ENCODE peak calls at places on chromosomes 6 and 20, in seven cellular contexts. X, G, H, Y, B, L and R are unnamed samples. For H3K4me1, the result is how much of the 10 kb centered on the place peaks cover.

GRCh38 chr6:118509009-118509617 is 39.0 kb upstream of the PLN start:
- DNase-seq in H (no peak), G (peak), B (no peak), L (no peak), X (no peak), Y (peak), R (no peak)

GRCh38 chr6:25981529-25982263 is 19.1 kb downstream of the TRIM38 start:
- DNase-seq in H (no peak), Y (no peak), B (no peak), L (no peak), G (no peak), X (no peak), R (no peak)

GRCh38 chr6:165659945-165660862 is 2.8 kb downstream of the PDE10A start:
- DNase-seq in X (no peak), B (peak), G (peak), H (no peak), Y (peak), L (no peak), R (no peak)

GRCh38 chr6:159943101-159943632 is 25.7 kb upstream of the IGF2R start:
- DNase-seq in Y (no peak), L (no peak), H (no peak), B (peak), X (no peak), G (peak), R (no peak)

GRCh38 chr6:57257911-57258541 is 35.9 kb upstream of the RAB23 start:
- DNase-seq in X (no peak), H (no peak), B (no peak), L (no peak), G (no peak), Y (no peak), R (no peak)

GRCh38 chr6:12149944-12150510 is 137.9 kb downstream of the HIVEP1 start:
- DNase-seq in L (no peak), X (no peak), B (no peak), Y (no peak), H (no peak), G (no peak), R (no peak)

GRCh38 chr6:153568601-153569000 is 437.5 kb upstream of the RGS17 start:
- DNase-seq in B (no peak), G (peak), L (no peak), X (no peak), H (no peak), Y (no peak), R (no peak)

GRCh38 chr20:36848078-36848660 is 27.8 kb upstream of the TLDC2 start:
- DNase-seq in H (no peak), B (peak), G (no peak), X (no peak), L (no peak), Y (no peak), R (no peak)

GRCh38 chr6:78523622-78524021 is 343.7 kb upstream of the IRAK1BP1 start:
- DNase-seq in Y (no peak), H (no peak), G (no peak), X (no peak), L (no peak), B (no peak), R (no peak)

GRCh38 chr20:32709528-32710121 is 33.6 kb downstream of the COMMD7 start:
- DNase-seq in H (no peak), G (no peak), B (no peak), Y (no peak), L (no peak), X (no peak), R (no peak)

GRCh38 chr20:8005033-8005432 is 14.5 kb downstream of the TMX4 start:
- DNase-seq in G (no peak), H (no peak), B (no peak), L (no peak), Y (no peak), X (no peak), R (no peak)

GRCh38 chr6:36769161-36769675 is 70.0 kb downstream of the CPNE5 start:
- DNase-seq in X (no peak), B (peak), L (no peak), Y (peak), G (peak), H (no peak), R (no peak)

GRCh38 chr6:10719386-10720228 is 3.3 kb upstream of the TMEM14C start:
- DNase-seq in H (no peak), X (peak), B (peak), Y (no peak), G (no peak), L (no peak), R (no peak)

GRCh38 chr6:24950210-24950941 is 14.6 kb upstream of the RIPOR2 start:
- DNase-seq in H (no peak), L (no peak), X (no peak), Y (no peak), G (no peak), B (no peak), R (no peak)

GRCh38 chr20:1825492-1825891 is 69.7 kb upstream of the SIRPA start:
- DNase-seq in X (no peak), Y (no peak), B (no peak), L (no peak), G (no peak), H (no peak), R (no peak)

GRCh38 chr6:170117111-170117972 is 173.5 kb downstream of the DLL1 start:
- DNase-seq in G (no peak), X (no peak), Y (no peak), B (no peak), L (peak), H (peak), R (no peak)

GRCh38 chr6:28140616-28141015 is 1.1 kb upstream of the ZKSCAN8 start:
- DNase-seq in H (no peak), L (no peak), B (no peak), Y (no peak), G (no peak), X (no peak), R (no peak)

GRCh38 chr6:24959333-24959732 is 23.6 kb upstream of the RIPOR2 start:
- DNase-seq in Y (no peak), G (no peak), B (no peak), X (no peak), H (no peak), L (no peak), R (no peak)

GRCh38 chr6:3484240-3484639 is 27.4 kb upstream of the SLC22A23 start:
- DNase-seq in B (no peak), G (peak), H (no peak), Y (no peak), X (no peak), L (no peak), R (no peak)

GRCh38 chr20:10352934-10353866 is 80.8 kb downstream of the MKKS start:
- DNase-seq in L (no peak), Y (peak), X (no peak), G (peak), H (no peak), B (no peak), R (no peak)

GRCh38 chr20:13356087-13356486 is 135.0 kb downstream of the ISM1 start:
- DNase-seq in G (no peak), B (no peak), Y (no peak), X (no peak), L (no peak), H (no peak), R (no peak)

GRCh38 chr6:44219053-44219814 is 2.5 kb downstream of the MYMX start:
- DNase-seq in X (no peak), H (no peak), G (peak), Y (peak), L (peak), B (peak), R (peak)

GRCh38 chr20:63348828-63349515 is 12.2 kb downstream of the CHRNA4 start:
- DNase-seq in L (no peak), B (no peak), G (no peak), H (no peak), X (no peak), Y (no peak), R (no peak)

GRCh38 chr6:165640767-165641166 is 22.3 kb downstream of the PDE10A start:
- DNase-seq in Y (no peak), B (no peak), X (no peak), G (no peak), H (no peak), L (no peak), R (no peak)

GRCh38 chr6:136093835-136094234 is 156.3 kb downstream of the MTFR2 start:
- DNase-seq in X (no peak), H (no peak), L (no peak), B (no peak), Y (no peak), G (no peak), R (no peak)

GRCh38 chr20:63540417-63541186 is 3.4 kb upstream of the PTK6 start:
- DNase-seq in H (no peak), X (no peak), G (no peak), L (no peak), B (no peak), Y (no peak), R (no peak)

GRCh38 chr6:75526502-75527127 is 33.0 kb upstream of the FILIP1 start:
- DNase-seq in B (peak), H (no peak), L (no peak), X (peak), Y (peak), G (peak), R (peak)

GRCh38 chr20:5357942-5358341 is 41.2 kb upstream of the PROKR2 start:
- DNase-seq in H (no peak), X (no peak), Y (no peak), L (no peak), B (no peak), G (no peak), R (no peak)

GRCh38 chr6:35736293-35736894 is 438 bp upstream of the ARMC12 start:
- DNase-seq in X (peak), Y (peak), L (peak), G (peak), H (peak), B (peak), R (peak)

GRCh38 chr20:11454966-11455799 is 462.5 kb upstream of the BTBD3 start:
- DNase-seq in L (no peak), G (peak), B (no peak), X (no peak), Y (no peak), H (no peak), R (no peak)

GRCh38 chr6:14799928-14800327 is 445.9 kb upstream of the JARID2 start:
- DNase-seq in H (no peak), Y (peak), L (no peak), B (peak), G (peak), X (peak), R (peak)

GRCh38 chr6:40536442-40536841 is 50.7 kb downstream of the LRFN2 start:
- DNase-seq in X (no peak), L (no peak), Y (peak), H (no peak), G (peak), B (no peak), R (no peak)

GRCh38 chr6:128567029-128567428 is 46.6 kb upstream of the PTPRK start:
- DNase-seq in Y (no peak), G (no peak), X (no peak), B (no peak), H (no peak), L (no peak), R (no peak)

GRCh38 chr20:44361021-44361420 is 5.5 kb downstream of the HNF4A start:
- DNase-seq in G (no peak), Y (no peak), H (no peak), B (no peak), L (no peak), X (no peak), R (no peak)

GRCh38 chr6:39777218-39777617 is 15.0 kb upstream of the DAAM2 start:
- DNase-seq in B (no peak), Y (peak), H (no peak), X (no peak), G (no peak), L (no peak), R (no peak)

GRCh38 chr6:16338577-16339262 is 100.3 kb downstream of the GMPR start:
- DNase-seq in H (peak), G (peak), L (no peak), X (no peak), Y (peak), B (peak), R (no peak)

GRCh38 chr6:30679765-30680535 is 6.5 kb downstream of the PPP1R18 start:
- DNase-seq in X (no peak), L (no peak), H (no peak), Y (peak), B (no peak), G (peak), R (no peak)

GRCh38 chr6:54288476-54288875 is 19.8 kb upstream of the TINAG start:
- DNase-seq in Y (no peak), L (no peak), H (no peak), B (no peak), G (no peak), X (no peak), R (no peak)
- H3K4me1 ChIP-seq in Y (under half), L (under half), H (under half), B (under half), G (under half), X (under half), R (under half)

GRCh38 chr6:138500867-138501446 is 1.7 kb upstream of the NHSL1 start:
- DNase-seq in G (no peak), Y (no peak), B (no peak), H (no peak), L (no peak), X (no peak), R (no peak)

GRCh38 chr6:138500045-138500665 is 861 bp upstream of the NHSL1 start:
- DNase-seq in G (no peak), X (no peak), L (no peak), H (no peak), Y (no peak), B (no peak), R (no peak)

GRCh38 chr6:138502546-138502945 is 3.3 kb upstream of the NHSL1 start:
- DNase-seq in B (no peak), L (no peak), Y (no peak), G (no peak), H (no peak), X (no peak), R (no peak)

GRCh38 chr6:138498575-138499302 is 555 bp downstream of the NHSL1 start:
- DNase-seq in B (no peak), Y (no peak), X (no peak), G (no peak), L (no peak), H (no peak), R (no peak)

DNA sequence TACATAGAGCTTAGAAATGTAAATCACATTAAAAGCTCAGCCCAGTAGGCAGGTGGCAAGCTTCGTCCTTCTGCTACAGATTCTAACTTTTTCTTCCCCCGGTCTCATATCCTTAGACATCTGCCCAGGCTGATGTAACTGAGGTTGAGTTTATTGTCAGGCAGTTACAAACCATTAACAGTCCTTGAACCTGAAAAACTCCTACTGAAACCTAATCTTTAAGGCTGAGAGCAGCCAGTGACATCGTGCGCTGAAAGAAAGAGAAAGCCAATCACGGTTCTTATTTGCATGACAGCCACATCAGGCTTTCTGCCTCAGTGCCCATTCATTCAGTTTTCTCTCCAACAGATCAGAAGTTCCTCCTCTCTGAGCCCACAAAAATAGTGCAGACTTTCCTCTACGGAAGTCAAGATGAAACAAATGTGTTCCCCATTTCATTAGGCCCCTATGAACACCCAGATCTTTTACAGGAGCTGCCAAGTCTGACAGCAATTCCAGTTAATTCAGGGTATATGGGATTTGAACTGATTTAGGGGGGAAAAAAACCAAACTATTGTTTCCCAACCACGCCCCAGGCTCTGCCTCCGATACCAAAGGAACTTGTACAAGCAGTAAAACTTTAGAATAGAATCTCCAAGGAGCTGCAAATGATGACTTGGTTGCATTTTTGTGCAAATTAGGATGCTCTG is at the start of gene NHSL1:
- DNase-seq in B (no peak), H (no peak), G (peak), L (no peak), Y (peak), X (no peak), R (no peak)
- H3K4me1 ChIP-seq in B (under half), H (under half), G (under half), L (under half), Y (under half), X (under half), R (under half)

GRCh38 chr20:49868538-49868937 is 46.8 kb downstream of the SPATA2 start:
- DNase-seq in G (no peak), Y (no peak), X (no peak), B (no peak), H (no peak), L (no peak), R (no peak)

GRCh38 chr20:49868964-49869363 is 46.4 kb downstream of the SPATA2 start:
- DNase-seq in G (no peak), L (no peak), Y (no peak), H (no peak), B (no peak), X (no peak), R (no peak)

GRCh38 chr20:49872056-49872455 is 43.3 kb downstream of the SPATA2 start:
- DNase-seq in B (no peak), G (peak), L (no peak), X (no peak), H (no peak), Y (no peak), R (no peak)

GRCh38 chr20:49871391-49871948 is 43.9 kb downstream of the SPATA2 start:
- DNase-seq in H (no peak), B (no peak), G (no peak), Y (no peak), X (no peak), L (no peak), R (no peak)

GRCh38 chr20:49870261-49870660 is 45.1 kb downstream of the SPATA2 start:
- DNase-seq in Y (no peak), H (no peak), L (no peak), G (no peak), B (no peak), X (no peak), R (no peak)
- H3K4me1 ChIP-seq in Y (under half), H (under half), L (under half), G (under half), B (under half), X (under half), R (under half)

GRCh38 chr6:148969271-148969666 is 222.4 kb downstream of the UST start:
- DNase-seq in Y (no peak), G (no peak), B (no peak), L (no peak), X (no peak), H (no peak), R (no peak)
- H3K4me1 ChIP-seq in Y (half or more), G (under half), B (under half), L (under half), X (under half), H (under half), R (under half)

GRCh38 chr6:53837875-53838806 is 43.3 kb downstream of the LRRC1 start:
- DNase-seq in H (no peak), X (no peak), B (no peak), L (no peak), G (no peak), Y (peak), R (no peak)
- H3K4me1 ChIP-seq in H (under half), X (under half), B (under half), L (under half), G (under half), Y (under half), R (under half)

GRCh38 chr20:24989162-24989561 is 3.4 kb downstream of the APMAP start:
- DNase-seq in G (no peak), B (no peak), H (peak), X (no peak), Y (no peak), L (no peak), R (no peak)
- H3K4me1 ChIP-seq in G (under half), B (under half), H (under half), X (under half), Y (under half), L (under half), R (half or more)

DNA sequence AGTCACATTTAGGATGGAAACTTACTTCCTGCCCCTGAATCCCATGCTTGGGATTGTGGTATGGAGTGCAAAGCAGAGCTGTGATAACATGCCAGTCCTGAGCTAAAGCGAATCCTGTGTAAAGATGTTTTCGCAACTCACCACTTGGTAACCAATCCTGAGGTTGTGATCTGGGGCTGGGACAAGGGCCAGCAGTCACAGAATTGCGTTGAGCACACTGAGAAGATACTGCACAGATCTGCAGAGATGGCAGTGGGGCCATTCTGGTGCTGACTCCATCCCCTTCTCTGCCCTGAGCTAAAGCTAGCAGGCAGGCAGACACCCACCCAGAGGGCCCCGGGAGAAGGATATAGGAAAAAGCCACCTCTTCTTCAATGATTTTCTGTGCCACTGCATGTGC is 108.4 kb downstream of the CHD6 start:
- DNase-seq in G (peak), X (no peak), Y (no peak), B (peak), H (no peak), L (no peak), R (no peak)
- H3K4me1 ChIP-seq in G (under half), X (under half), Y (under half), B (under half), H (under half), L (under half), R (under half)

DNA sequence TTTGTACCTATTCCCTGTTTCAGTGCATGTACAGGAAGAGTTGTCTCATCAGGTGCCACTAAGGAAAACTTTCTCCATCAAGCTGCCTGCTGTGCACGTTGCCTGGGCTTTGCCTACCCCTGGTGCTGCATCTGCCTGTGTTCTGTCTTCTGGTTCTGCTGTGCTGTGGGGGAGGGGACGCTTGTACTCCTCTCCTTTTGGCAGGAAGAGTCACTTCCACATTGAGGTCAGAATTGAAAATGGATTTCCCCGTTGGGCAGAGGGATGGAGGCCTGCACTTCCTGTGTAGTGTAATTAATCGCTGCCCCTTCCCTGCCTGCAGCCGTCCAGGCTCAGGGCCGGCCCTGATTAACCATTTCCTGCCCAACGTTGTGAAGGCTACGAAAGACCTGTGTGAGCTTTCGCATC is 153.3 kb downstream of the SCML4 start:
- DNase-seq in B (peak), H (no peak), G (peak), L (no peak), Y (peak), X (no peak), R (no peak)
- H3K4me1 ChIP-seq in B (half or more), H (under half), G (under half), L (under half), Y (under half), X (under half), R (under half)